ENCODE peak calls at places on chromosomes 3 and 15, in four cellular contexts. A is transverse colon, M is adrenal gland, E is IMR-90. H is an unnamed sample.

GRCh38 chr3:79769234-79769633 is 1.4 kb upstream of the ROBO1 start:
- DNase-seq in A (no peak), M (no peak), E (no peak), H (no peak)

GRCh38 chr3:153958635-153959320 is 162.4 kb upstream of the ARHGEF26 start:
- DNase-seq in A (no peak), M (no peak), E (no peak), H (no peak)

GRCh38 chr3:98964784-98965183 is 63.3 kb upstream of the DCBLD2 start:
- DNase-seq in A (no peak), M (no peak), E (no peak), H (no peak)

GRCh38 chr3:111151438-111151837 is 79.8 kb downstream of the NECTIN3 start:
- DNase-seq in A (no peak), M (no peak), E (peak), H (no peak)

GRCh38 chr3:13148561-13149330 is 75.5 kb upstream of the IQSEC1 start:
- DNase-seq in A (peak), M (no peak), E (no peak), H (peak)

GRCh38 chr3:156938724-156939123 is 112.6 kb downstream of the LEKR1 start:
- DNase-seq in A (no peak), M (no peak), E (no peak), H (no peak)

GRCh38 chr3:124032351-124032880 is 40.5 kb upstream of the ROPN1 start:
- DNase-seq in A (peak), M (peak), E (no peak), H (no peak)

GRCh38 chr3:59541352-59541751 is 491.5 kb upstream of the CFAP20DC start:
- DNase-seq in A (no peak), M (no peak), E (no peak), H (no peak)

GRCh38 chr15:82540984-82541431 is 751 bp upstream of the RPS17 start:
- DNase-seq in A (peak), M (no peak), E (peak), H (peak)

GRCh38 chr3:58032186-58032585 is 24.0 kb downstream of the FLNB start:
- DNase-seq in A (no peak), M (no peak), E (peak), H (no peak)

GRCh38 chr3:74267583-74268184 is 346.8 kb downstream of the CNTN3 start:
- DNase-seq in A (peak), M (peak), E (peak), H (no peak)

GRCh38 chr3:49484471-49484870 is 14.4 kb downstream of the DAG1 start:
- DNase-seq in A (no peak), M (no peak), E (no peak), H (no peak)

GRCh38 chr15:35078221-35078915 is 6.7 kb downstream of the NANOGP8 start:
- DNase-seq in A (peak), M (peak), E (peak), H (no peak)

GRCh38 chr15:67836477-67836876 is 3.4 kb downstream of the RNU6-1 start:
- DNase-seq in A (peak), M (no peak), E (peak), H (peak)

GRCh38 chr3:70989174-70989573 is 594.4 kb downstream of the FOXP1 start:
- DNase-seq in A (no peak), M (no peak), E (peak), H (no peak)

GRCh38 chr15:52730163-52730562 is 51.0 kb upstream of the ATOSA start:
- DNase-seq in A (no peak), M (no peak), E (peak), H (no peak)

GRCh38 chr15:59327942-59328341 is 44.7 kb downstream of the MYO1E start:
- DNase-seq in A (no peak), M (no peak), E (no peak), H (peak)

GRCh38 chr3:150177673-150178378 is 207.1 kb upstream of the PFN2 start:
- DNase-seq in A (no peak), M (no peak), E (peak), H (no peak)

GRCh38 chr15:82936966-82937647 is 15.4 kb downstream of the HOMER2 start:
- DNase-seq in A (no peak), M (peak), E (peak), H (peak)

GRCh38 chr3:50512131-50512530 is 8.7 kb upstream of the CACNA2D2 start:
- DNase-seq in A (no peak), M (no peak), E (no peak), H (no peak)

GRCh38 chr3:127762077-127762786 is 60.1 kb downstream of the MGLL start:
- DNase-seq in A (peak), M (no peak), E (no peak), H (peak)

GRCh38 chr15:51132384-51133139 is 37.9 kb upstream of the TNFAIP8L3 start:
- DNase-seq in A (peak), M (peak), E (peak), H (no peak)

GRCh38 chr3:39189648-39190269 is 2.6 kb downstream of the XIRP1 start:
- DNase-seq in A (peak), M (peak), E (peak), H (no peak)

GRCh38 chr3:62585861-62586260 is 212.5 kb upstream of the FEZF2 start:
- DNase-seq in A (no peak), M (no peak), E (peak), H (no peak)

GRCh38 chr3:192326656-192327055 is 400.7 kb downstream of the FGF12 start:
- DNase-seq in A (no peak), M (no peak), E (no peak), H (no peak)

GRCh38 chr15:63339006-63339766 is 42.5 kb downstream of the CA12 start:
- DNase-seq in A (no peak), M (no peak), E (peak), H (no peak)

GRCh38 chr3:46947981-46948791 is 28.4 kb downstream of the CCDC12 start:
- DNase-seq in A (peak), M (peak), E (peak), H (peak)

GRCh38 chr15:98405013-98405412 is 243.3 kb upstream of the IGF1R start:
- DNase-seq in A (no peak), M (no peak), E (no peak), H (no peak)

GRCh38 chr15:70045045-70045444 is 52.7 kb downstream of the TLE3 start:
- DNase-seq in A (no peak), M (no peak), E (peak), H (no peak)

GRCh38 chr3:51295625-51296024 is 89.5 kb upstream of the MANF start:
- DNase-seq in A (no peak), M (no peak), E (no peak), H (no peak)

GRCh38 chr15:94015324-94015723 is 216.0 kb upstream of the MCTP2 start:
- DNase-seq in A (no peak), M (no peak), E (no peak), H (no peak)

GRCh38 chr3:39559543-39559942 is 92.1 kb downstream of the MOBP start:
- DNase-seq in A (no peak), M (no peak), E (no peak), H (no peak)

GRCh38 chr15:38589502-38589901 is 24.9 kb upstream of the RASGRP1 start:
- DNase-seq in A (no peak), M (peak), E (peak), H (no peak)

GRCh38 chr15:29686079-29686425 is 136.2 kb downstream of the TJP1 start:
- DNase-seq in A (no peak), M (no peak), E (no peak), H (no peak)

GRCh38 chr3:134076816-134077215 is 47.1 kb upstream of the SLCO2A1 start:
- DNase-seq in A (no peak), M (no peak), E (no peak), H (peak)

GRCh38 chr3:61452536-61452991 is 108.8 kb upstream of the PTPRG start:
- DNase-seq in A (no peak), M (no peak), E (peak), H (no peak)

GRCh38 chr15:65655026-65655425 is 33.3 kb downstream of the SLC24A1 start:
- DNase-seq in A (no peak), M (no peak), E (peak), H (no peak)

DNA sequence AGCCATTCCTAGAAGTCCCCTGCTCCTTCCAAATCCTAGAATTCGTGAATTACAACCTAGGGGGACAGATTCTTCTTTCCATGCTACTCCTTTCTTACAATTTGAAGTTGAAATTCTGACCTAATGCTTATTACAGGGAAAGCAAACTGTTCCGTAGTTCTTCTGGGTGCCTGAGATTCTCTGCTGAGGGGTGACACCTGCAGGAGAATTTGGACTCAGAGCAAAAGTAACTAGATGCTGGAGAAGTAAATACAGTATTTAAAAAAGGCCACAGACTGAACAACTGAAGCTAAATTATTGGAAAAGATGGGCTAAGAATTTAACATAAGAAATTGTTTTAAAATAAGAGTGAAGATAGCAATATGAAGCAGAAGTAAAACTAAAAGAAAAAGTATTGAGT is 37.9 kb downstream of the ACAD9 start:
- DNase-seq in A (no peak), M (no peak), E (no peak), H (no peak)
- TF ChIP-seq CTCF in A (no peak), M (no peak), E (no peak), H (no peak)

GRCh38 chr3:114252954-114253353 is 15.6 kb upstream of the ZNF80 start:
- DNase-seq in A (no peak), M (no peak), E (no peak), H (no peak)

DNA sequence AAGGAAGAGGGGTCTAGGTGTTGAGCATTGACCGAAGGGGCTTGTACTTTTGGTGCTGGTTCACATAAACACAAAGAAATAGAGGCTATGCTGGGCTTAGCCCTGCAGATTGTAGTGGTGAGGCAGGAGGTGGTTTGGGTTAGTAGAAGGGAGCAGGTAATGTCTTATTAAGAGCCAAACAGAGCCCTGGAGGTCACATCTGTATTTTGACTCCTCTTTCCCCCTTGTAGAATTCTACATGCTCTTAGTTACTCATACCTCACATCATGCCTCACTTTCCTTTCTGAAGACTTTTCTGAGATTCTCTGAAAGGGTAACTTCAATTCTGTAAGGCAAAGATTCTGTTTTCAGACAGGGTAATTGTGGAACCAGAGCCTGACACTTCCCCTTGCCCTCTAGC is 16.1 kb upstream of the ZNF80 start:
- DNase-seq in A (no peak), M (no peak), E (no peak), H (no peak)
- TF ChIP-seq POLR2A in A (no peak), M (no peak), E (no peak), H (no peak)

GRCh38 chr15:100918690-100919480 is at the start of gene LRRK1:
- DNase-seq in A (peak), M (no peak), E (peak), H (peak)

GRCh38 chr15:100913961-100914360 is 5.2 kb upstream of the LRRK1 start:
- DNase-seq in A (no peak), M (no peak), E (no peak), H (no peak)

GRCh38 chr15:100911086-100911485 is 8.1 kb upstream of the LRRK1 start:
- DNase-seq in A (no peak), M (no peak), E (no peak), H (no peak)

GRCh38 chr15:100918034-100918689 is 995 bp upstream of the LRRK1 start:
- DNase-seq in A (peak), M (peak), E (peak), H (peak)

DNA sequence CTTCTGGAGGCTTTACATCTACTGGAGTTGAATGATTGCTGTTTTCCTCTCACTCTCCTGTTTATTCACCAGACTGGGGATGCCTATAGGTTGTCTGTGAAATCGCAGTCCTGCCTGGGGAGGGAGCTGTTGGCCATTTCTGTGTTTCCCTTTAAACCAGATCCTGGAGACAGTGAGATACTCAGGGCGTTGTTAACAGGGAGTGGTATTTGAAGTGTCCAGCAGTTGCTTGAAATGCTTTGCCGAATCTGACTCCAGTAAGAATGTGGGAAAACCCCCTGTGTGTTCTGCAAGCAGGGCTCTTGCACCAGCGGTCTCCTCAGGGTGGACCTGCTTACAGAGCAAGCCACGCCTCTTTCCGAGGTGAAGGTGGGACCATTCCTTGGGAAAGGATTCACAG is 4.3 kb upstream of the LRRK1 start:
- DNase-seq in A (no peak), M (no peak), E (peak), H (no peak)
- TF ChIP-seq CTCF in A (no peak), M (no peak), E (peak), H (no peak)

DNA sequence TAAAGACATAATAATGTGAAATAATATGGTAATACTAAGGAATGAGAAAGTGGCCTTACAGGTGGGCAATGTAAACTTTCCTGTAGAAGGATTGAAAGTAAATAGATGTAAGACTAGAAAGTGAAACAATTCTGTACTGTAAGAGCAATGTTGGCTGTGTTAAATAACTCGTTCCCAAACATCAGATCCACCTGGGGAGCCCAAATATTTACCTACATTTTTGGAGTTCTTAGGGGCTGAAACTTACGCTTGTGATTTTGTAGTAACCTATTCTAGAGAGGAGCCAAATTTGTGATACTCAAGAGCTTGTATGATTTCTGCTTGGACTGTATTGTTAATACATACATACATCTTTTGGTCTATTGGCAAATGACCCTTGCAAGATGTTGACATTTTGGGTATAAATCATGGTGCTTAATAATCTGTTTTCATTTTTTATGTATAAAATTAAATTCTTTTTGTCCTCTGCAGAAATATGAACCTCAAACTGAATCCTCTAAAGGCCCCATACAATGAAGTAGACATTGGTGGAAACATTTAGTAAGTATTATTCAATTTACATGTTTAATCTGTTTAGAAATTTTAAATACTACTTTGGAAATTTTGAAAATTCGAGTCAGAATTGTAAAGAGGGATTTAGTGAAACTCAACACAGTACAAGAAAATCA is 8.5 kb upstream of the CHD2 start:
- DNase-seq in A (no peak), M (no peak), E (no peak), H (no peak)
- TF ChIP-seq POLR2A in A (no peak), M (no peak), E (no peak), H (no peak)

GRCh38 chr3:105807701-105808100 is 61.1 kb downstream of the CBLB start:
- DNase-seq in A (no peak), M (no peak), E (no peak), H (no peak)
- TF ChIP-seq CTCF in A (no peak), M (no peak), E (no peak), H (no peak)

GRCh38 chr15:31278056-31278445 is 48.6 kb upstream of the KLF13 start:
- DNase-seq in A (no peak), M (no peak), E (no peak), H (peak)
- TF ChIP-seq POLR2A in A (no peak), M (no peak), E (no peak), H (no peak)

GRCh38 chr15:43347114-43347513 is 16.7 kb upstream of the LCMT2 start:
- DNase-seq in A (no peak), M (no peak), E (no peak), H (no peak)

GRCh38 chr15:43346305-43346704 is 15.9 kb upstream of the LCMT2 start:
- DNase-seq in A (no peak), M (no peak), E (no peak), H (no peak)
- TF ChIP-seq CTCF in A (no peak), M (no peak), E (no peak), H (no peak)